ENCODE peak calls at places on chromosomes 5 and 9, in five cellular contexts. K, M, P, B and Z are unnamed samples.

GRCh38 chr5:167792538-167792937 is 498.9 kb upstream of the WWC1 start:
- DNase-seq in P (no peak), B (no peak), K (peak), M (no peak), Z (no peak)

GRCh38 chr9:806285-807156 is 35.0 kb upstream of the DMRT1 start:
- DNase-seq in K (no peak), M (peak), P (peak), B (peak), Z (peak)

GRCh38 chr5:142881076-142881466 is 110.9 kb downstream of the ARHGAP26 start:
- DNase-seq in B (no peak), P (peak), K (peak), M (no peak), Z (no peak)

GRCh38 chr5:43336159-43336558 is 22.9 kb upstream of the HMGCS1 start:
- DNase-seq in K (peak), M (peak), B (no peak), P (no peak), Z (no peak)

GRCh38 chr9:118992813-118993747 is 376.2 kb downstream of the BRINP1 start:
- DNase-seq in B (no peak), P (no peak), K (peak), M (peak), Z (no peak)

GRCh38 chr5:66976108-66976507 is 220.5 kb downstream of the CD180 start:
- DNase-seq in P (no peak), B (no peak), K (no peak), M (no peak), Z (no peak)

GRCh38 chr5:168123853-168124528 is 167.5 kb upstream of the WWC1 start:
- DNase-seq in M (peak), P (no peak), K (peak), B (no peak), Z (no peak)

GRCh38 chr5:109482748-109483147 is 73.0 kb upstream of the PJA2 start:
- DNase-seq in P (no peak), K (no peak), M (no peak), B (no peak), Z (no peak)

GRCh38 chr9:12862596-12862995 is 87.8 kb downstream of the LURAP1L start:
- DNase-seq in B (no peak), K (no peak), P (no peak), M (no peak), Z (no peak)

GRCh38 chr5:39157679-39158078 is 61.7 kb downstream of the FYB1 start:
- DNase-seq in P (no peak), K (no peak), M (no peak), B (no peak), Z (no peak)

GRCh38 chr9:119961774-119962408 is 592.7 kb upstream of the BRINP1 start:
- DNase-seq in M (no peak), K (no peak), P (peak), B (peak), Z (no peak)

GRCh38 chr9:133968428-133968827 is 23.7 kb downstream of the VAV2 start:
- DNase-seq in B (no peak), K (no peak), M (no peak), P (no peak), Z (peak)

GRCh38 chr9:70080481-70081119 is 37.0 kb downstream of the MAMDC2 start:
- DNase-seq in P (peak), B (no peak), M (peak), K (peak), Z (peak)

GRCh38 chr9:104872959-104873850 is 54.8 kb downstream of the ABCA1 start:
- DNase-seq in B (peak), K (peak), P (peak), M (peak), Z (peak)

GRCh38 chr9:16960084-16960483 is 89.6 kb upstream of the BNC2 start:
- DNase-seq in M (peak), K (peak), P (peak), B (no peak), Z (no peak)

GRCh38 chr9:16964228-16964627 is 93.8 kb upstream of the BNC2 start:
- DNase-seq in P (peak), B (no peak), M (peak), K (peak), Z (peak)
- H2AFZ ChIP-seq in P (peak), B (no peak), M (no peak), K (peak), Z (peak)

GRCh38 chr5:1663186-1663585 is 136.5 kb downstream of the MRPL36 start:
- DNase-seq in M (no peak), K (no peak), B (no peak), P (no peak), Z (peak)

GRCh38 chr5:1661831-1662558 is 137.6 kb downstream of the MRPL36 start:
- DNase-seq in K (no peak), P (no peak), B (no peak), M (no peak), Z (no peak)

GRCh38 chr5:1660511-1660910 is 136.8 kb upstream of the LPCAT1 start:
- DNase-seq in P (no peak), M (no peak), K (no peak), B (no peak), Z (peak)

GRCh38 chr5:1661311-1661710 is 137.6 kb upstream of the LPCAT1 start:
- DNase-seq in M (no peak), K (no peak), P (no peak), B (no peak), Z (peak)

DNA sequence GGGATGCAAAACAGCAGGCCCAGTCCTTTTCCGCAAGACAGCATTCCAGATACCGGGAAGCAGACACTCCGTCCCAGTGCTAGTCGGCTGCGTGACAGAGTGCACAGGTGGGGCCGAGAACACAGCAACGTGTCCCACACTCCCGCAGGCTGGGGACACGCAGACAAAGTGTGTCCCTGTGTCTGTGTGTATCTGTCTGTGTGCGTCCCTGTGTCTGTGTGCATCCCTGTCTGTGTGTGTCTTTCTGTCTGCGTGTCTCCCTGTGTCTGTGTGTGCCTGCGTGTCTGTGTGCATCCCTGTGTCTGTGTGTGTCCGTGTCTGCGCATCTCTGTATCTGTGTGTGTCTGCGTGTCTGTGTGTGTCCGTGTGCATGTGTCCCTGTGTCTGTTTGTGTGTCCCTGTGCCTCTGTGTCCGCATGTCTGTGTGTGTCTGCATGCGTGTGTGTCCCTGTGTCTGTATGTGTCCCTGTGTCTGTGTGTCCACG is 137.0 kb downstream of the MRPL36 start:
- DNase-seq in P (no peak), M (no peak), B (no peak), K (no peak), Z (no peak)
- H3K4me3 ChIP-seq in P (no peak), M (no peak), B (no peak), K (no peak), Z (no peak)

DNA sequence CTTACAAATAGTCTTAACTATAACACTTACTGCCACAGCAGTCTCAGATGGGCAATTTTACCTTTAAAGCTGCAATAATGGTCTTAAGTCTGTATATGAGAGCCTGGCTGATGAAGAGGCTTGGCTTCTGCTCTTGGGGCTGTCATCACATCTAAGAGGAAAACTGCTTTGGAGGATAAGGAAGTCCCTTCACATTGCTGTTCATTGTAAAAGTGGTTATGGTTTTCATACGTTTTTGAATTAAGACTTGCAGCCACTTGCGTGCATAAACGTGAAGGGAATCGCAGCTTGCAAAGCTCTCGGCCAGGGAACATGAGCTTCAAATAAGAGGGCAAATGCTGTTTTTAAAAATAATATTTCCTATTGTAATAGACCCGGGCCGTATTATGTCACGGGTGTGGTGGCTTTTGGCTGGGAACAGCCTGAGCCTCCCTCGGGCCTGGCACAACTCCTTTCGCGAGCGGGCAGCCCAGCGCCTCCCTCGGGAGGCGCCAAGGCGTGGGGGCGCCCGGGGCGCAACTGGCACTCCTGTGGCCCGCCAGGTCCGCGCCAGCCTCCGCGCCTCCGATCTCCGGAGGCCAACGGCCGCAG is 587 bp upstream of the ARHGEF28 start:
- DNase-seq in B (no peak), P (peak), K (no peak), M (no peak), Z (peak)
- H2AFZ ChIP-seq in B (peak), P (peak), K (peak), M (peak), Z (peak)

GRCh38 chr9:4238522-4238921 is 61.3 kb downstream of the GLIS3 start:
- DNase-seq in M (peak), B (no peak), P (peak), K (peak), Z (peak)

GRCh38 chr9:4242239-4242638 is 57.6 kb downstream of the GLIS3 start:
- DNase-seq in B (no peak), K (no peak), P (no peak), M (no peak), Z (no peak)

GRCh38 chr9:4235951-4236804 is 63.7 kb downstream of the GLIS3 start:
- DNase-seq in P (peak), M (peak), B (no peak), K (peak), Z (peak)

GRCh38 chr9:4241552-4241951 is 58.3 kb downstream of the GLIS3 start:
- DNase-seq in K (no peak), M (no peak), P (no peak), B (no peak), Z (no peak)

DNA sequence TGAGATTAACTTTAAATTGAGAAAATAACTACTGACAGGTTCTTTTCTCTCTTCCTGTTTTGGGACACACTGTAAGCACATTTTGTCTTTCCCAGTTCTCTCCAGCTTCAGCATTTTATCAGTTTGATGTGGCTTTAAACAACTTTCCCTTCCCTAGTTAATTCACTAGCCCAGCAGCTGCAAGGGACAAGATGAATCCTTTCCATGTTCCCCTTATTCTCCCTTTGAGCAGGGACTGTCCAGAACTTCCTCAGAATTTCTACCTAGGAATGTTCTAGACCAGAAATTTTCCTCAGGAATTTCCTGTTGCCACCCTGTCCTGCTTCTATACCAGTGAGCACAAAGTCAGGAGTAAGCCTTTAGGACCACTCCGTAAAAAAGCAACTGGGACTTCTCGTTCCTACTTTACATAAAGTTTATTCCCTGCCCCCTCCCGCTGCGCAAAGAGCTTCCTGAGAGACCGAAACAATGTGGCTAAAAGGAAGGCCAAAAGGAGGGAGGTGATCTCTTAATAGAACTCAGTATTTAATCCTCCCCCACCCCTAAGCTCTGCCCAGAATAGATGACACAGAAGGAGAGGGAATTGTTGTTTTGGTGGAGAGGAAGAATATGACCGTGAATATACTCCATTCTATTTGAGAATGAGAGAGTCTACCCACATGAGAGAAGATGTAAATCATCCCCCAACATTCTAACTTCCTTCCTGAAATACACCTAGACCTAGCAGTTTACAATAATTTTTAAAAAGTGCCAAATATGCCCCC is 61.9 kb downstream of the GLIS3 start:
- DNase-seq in B (no peak), M (no peak), P (no peak), K (peak), Z (peak)
- H3K4me3 ChIP-seq in B (no peak), M (no peak), P (no peak), K (peak), Z (peak)

GRCh38 chr9:82456621-82457020 is 468.0 kb downstream of the SPATA31D1 start:
- DNase-seq in B (no peak), M (peak), K (peak), P (peak), Z (peak)
- H2AFZ ChIP-seq in B (no peak), M (peak), K (no peak), P (no peak), Z (no peak)

GRCh38 chr5:181054871-181055494 is 14.9 kb downstream of the BTNL9 start:
- DNase-seq in B (no peak), P (no peak), K (no peak), M (no peak), Z (no peak)
- H3K4me3 ChIP-seq in B (no peak), P (no peak), K (no peak), M (no peak), Z (no peak)